ENCODE peak calls at places on chromosomes 16 and 17, in eight cellular contexts. One of them, this sample, is unnamed. For H3K9me3, the result is how much of the 10 kb centered on the place peaks cover.

GRCh38 chr17:19502517-19502916 is 31.1 kb upstream of the SLC47A1 start:
- DNase-seq in CD8-positive, alpha-beta memory T cell: peak
- DNase-seq in neural progenitor cell: no peak
- DNase-seq in colonic mucosa: no peak
- DNase-seq in CD4-positive, alpha-beta memory T cell: peak
- DNase-seq in CD4-positive, alpha-beta T cell: no peak
- DNase-seq in DND-41: no peak
- DNase-seq in tibial artery: no peak
- DNase-seq in this sample: no peak

GRCh38 chr16:81730090-81731051 is 48.7 kb upstream of the PLCG2 start:
- DNase-seq in colonic mucosa: peak
- DNase-seq in tibial artery: peak
- DNase-seq in CD8-positive, alpha-beta memory T cell: peak
- DNase-seq in CD4-positive, alpha-beta T cell: peak
- DNase-seq in neural progenitor cell: peak
- DNase-seq in CD4-positive, alpha-beta memory T cell: peak
- DNase-seq in DND-41: peak
- DNase-seq in this sample: peak

GRCh38 chr16:22402191-22402590 is 27.8 kb upstream of the CDR2 start:
- DNase-seq in CD4-positive, alpha-beta memory T cell: no peak
- DNase-seq in tibial artery: no peak
- DNase-seq in DND-41: no peak
- DNase-seq in CD4-positive, alpha-beta T cell: no peak
- DNase-seq in CD8-positive, alpha-beta memory T cell: no peak
- DNase-seq in colonic mucosa: no peak
- DNase-seq in neural progenitor cell: no peak
- DNase-seq in this sample: no peak

GRCh38 chr17:51371732-51372151 is 111.4 kb downstream of the UTP18 start:
- DNase-seq in CD8-positive, alpha-beta memory T cell: peak
- DNase-seq in CD4-positive, alpha-beta T cell: peak
- DNase-seq in DND-41: peak
- DNase-seq in CD4-positive, alpha-beta memory T cell: peak
- DNase-seq in colonic mucosa: peak
- DNase-seq in tibial artery: peak
- DNase-seq in neural progenitor cell: peak
- DNase-seq in this sample: no peak

GRCh38 chr17:67245694-67246397 is 850 bp upstream of the HELZ start:
- DNase-seq in CD8-positive, alpha-beta memory T cell: peak
- DNase-seq in CD4-positive, alpha-beta T cell: peak
- DNase-seq in DND-41: peak
- DNase-seq in colonic mucosa: peak
- DNase-seq in neural progenitor cell: peak
- DNase-seq in tibial artery: no peak
- DNase-seq in CD4-positive, alpha-beta memory T cell: peak
- DNase-seq in this sample: peak

GRCh38 chr17:82592289-82592683 is 56.0 kb downstream of the WDR45B start:
- DNase-seq in tibial artery: no peak
- DNase-seq in CD4-positive, alpha-beta T cell: no peak
- DNase-seq in neural progenitor cell: no peak
- DNase-seq in DND-41: no peak
- DNase-seq in colonic mucosa: peak
- DNase-seq in CD4-positive, alpha-beta memory T cell: no peak
- DNase-seq in CD8-positive, alpha-beta memory T cell: no peak
- DNase-seq in this sample: no peak

GRCh38 chr16:6891486-6891885 is 441.2 kb upstream of the RBFOX1 start:
- DNase-seq in tibial artery: no peak
- DNase-seq in CD8-positive, alpha-beta memory T cell: no peak
- DNase-seq in CD4-positive, alpha-beta T cell: no peak
- DNase-seq in DND-41: no peak
- DNase-seq in CD4-positive, alpha-beta memory T cell: no peak
- DNase-seq in neural progenitor cell: peak
- DNase-seq in colonic mucosa: no peak
- DNase-seq in this sample: no peak

GRCh38 chr17:63039899-63040602 is 74.0 kb downstream of the TANC2 start:
- DNase-seq in colonic mucosa: no peak
- DNase-seq in CD4-positive, alpha-beta T cell: no peak
- DNase-seq in DND-41: no peak
- DNase-seq in tibial artery: no peak
- DNase-seq in CD4-positive, alpha-beta memory T cell: no peak
- DNase-seq in CD8-positive, alpha-beta memory T cell: no peak
- DNase-seq in neural progenitor cell: no peak
- DNase-seq in this sample: no peak

GRCh38 chr16:23509763-23510153 is 536 bp downstream of the GGA2 start:
- DNase-seq in CD4-positive, alpha-beta T cell: peak
- DNase-seq in colonic mucosa: peak
- DNase-seq in CD4-positive, alpha-beta memory T cell: peak
- DNase-seq in tibial artery: no peak
- DNase-seq in CD8-positive, alpha-beta memory T cell: peak
- DNase-seq in neural progenitor cell: peak
- DNase-seq in DND-41: no peak
- DNase-seq in this sample: no peak

GRCh38 chr17:28491286-28491685 is 14.9 kb upstream of the FOXN1 start:
- DNase-seq in colonic mucosa: no peak
- DNase-seq in tibial artery: no peak
- DNase-seq in CD8-positive, alpha-beta memory T cell: no peak
- DNase-seq in DND-41: no peak
- DNase-seq in neural progenitor cell: no peak
- DNase-seq in CD4-positive, alpha-beta memory T cell: no peak
- DNase-seq in CD4-positive, alpha-beta T cell: no peak
- DNase-seq in this sample: no peak

GRCh38 chr16:88681084-88681680 is 5.1 kb downstream of the SNAI3 start:
- DNase-seq in CD4-positive, alpha-beta memory T cell: peak
- DNase-seq in colonic mucosa: peak
- DNase-seq in tibial artery: no peak
- DNase-seq in CD4-positive, alpha-beta T cell: no peak
- DNase-seq in neural progenitor cell: peak
- DNase-seq in CD8-positive, alpha-beta memory T cell: peak
- DNase-seq in DND-41: no peak
- DNase-seq in this sample: no peak

GRCh38 chr16:56667581-56668571 is at the start of gene MT1G:
- DNase-seq in CD4-positive, alpha-beta T cell: no peak
- DNase-seq in tibial artery: no peak
- DNase-seq in colonic mucosa: peak
- DNase-seq in DND-41: peak
- DNase-seq in CD4-positive, alpha-beta memory T cell: no peak
- DNase-seq in CD8-positive, alpha-beta memory T cell: no peak
- DNase-seq in neural progenitor cell: no peak
- DNase-seq in this sample: no peak

GRCh38 chr16:59683709-59684108 is 949.6 kb upstream of the GOT2 start:
- DNase-seq in CD8-positive, alpha-beta memory T cell: no peak
- DNase-seq in colonic mucosa: no peak
- DNase-seq in tibial artery: no peak
- DNase-seq in neural progenitor cell: no peak
- DNase-seq in DND-41: no peak
- DNase-seq in CD4-positive, alpha-beta memory T cell: no peak
- DNase-seq in CD4-positive, alpha-beta T cell: no peak
- DNase-seq in this sample: no peak
- H3K9me3 ChIP-seq in CD8-positive, alpha-beta memory T cell: under half
- H3K9me3 ChIP-seq in colonic mucosa: under half
- H3K9me3 ChIP-seq in tibial artery: under half
- H3K9me3 ChIP-seq in neural progenitor cell: under half
- H3K9me3 ChIP-seq in DND-41: under half
- H3K9me3 ChIP-seq in CD4-positive, alpha-beta memory T cell: under half
- H3K9me3 ChIP-seq in CD4-positive, alpha-beta T cell: under half
- H3K9me3 ChIP-seq in this sample: under half

DNA sequence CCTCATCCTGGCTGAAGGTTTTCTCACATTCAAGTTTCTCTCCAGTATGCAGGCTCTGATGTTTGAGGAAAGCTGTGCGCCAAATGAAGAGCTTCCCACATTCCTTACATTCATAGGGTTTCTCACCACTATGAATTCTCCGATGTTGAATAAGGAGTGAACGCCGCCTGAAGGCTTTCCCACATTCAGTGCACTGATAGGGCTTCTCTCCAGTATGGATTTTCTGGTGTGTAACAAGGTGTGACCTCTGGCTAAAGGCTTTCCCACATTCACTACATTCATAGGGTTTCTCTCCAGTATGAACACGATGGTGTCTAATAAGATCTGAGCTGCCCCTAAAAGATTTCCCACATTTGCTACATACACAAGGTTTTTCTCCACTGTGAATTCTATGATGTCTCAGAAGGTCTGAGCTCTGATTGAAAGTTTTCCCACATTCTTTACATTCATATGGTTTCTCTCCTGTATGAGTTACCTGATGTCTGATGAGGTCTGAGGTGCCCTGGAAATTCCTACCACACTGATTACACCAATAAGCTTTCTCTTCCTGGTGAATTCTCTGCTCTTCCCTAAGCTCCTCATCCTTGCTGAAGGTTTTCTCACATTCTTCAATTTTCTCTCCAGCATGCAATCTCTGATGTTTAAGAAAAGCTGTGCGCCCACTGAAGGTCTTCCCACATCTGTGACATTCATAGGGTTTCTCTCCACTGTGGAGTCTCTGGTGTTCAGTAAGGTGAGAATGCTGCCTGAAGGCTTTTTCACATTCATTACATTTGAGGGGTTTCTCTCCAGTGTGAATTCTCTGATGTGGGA is 8.9 kb downstream of the ZNF594 start:
- DNase-seq in CD4-positive, alpha-beta memory T cell: no peak
- DNase-seq in DND-41: no peak
- DNase-seq in neural progenitor cell: no peak
- DNase-seq in colonic mucosa: no peak
- DNase-seq in tibial artery: no peak
- DNase-seq in CD8-positive, alpha-beta memory T cell: no peak
- DNase-seq in CD4-positive, alpha-beta T cell: no peak
- DNase-seq in this sample: no peak
- H3K9me3 ChIP-seq in CD4-positive, alpha-beta memory T cell: under half
- H3K9me3 ChIP-seq in DND-41: half or more
- H3K9me3 ChIP-seq in neural progenitor cell: half or more
- H3K9me3 ChIP-seq in colonic mucosa: under half
- H3K9me3 ChIP-seq in tibial artery: under half
- H3K9me3 ChIP-seq in CD8-positive, alpha-beta memory T cell: half or more
- H3K9me3 ChIP-seq in CD4-positive, alpha-beta T cell: half or more
- H3K9me3 ChIP-seq in this sample: under half

DNA sequence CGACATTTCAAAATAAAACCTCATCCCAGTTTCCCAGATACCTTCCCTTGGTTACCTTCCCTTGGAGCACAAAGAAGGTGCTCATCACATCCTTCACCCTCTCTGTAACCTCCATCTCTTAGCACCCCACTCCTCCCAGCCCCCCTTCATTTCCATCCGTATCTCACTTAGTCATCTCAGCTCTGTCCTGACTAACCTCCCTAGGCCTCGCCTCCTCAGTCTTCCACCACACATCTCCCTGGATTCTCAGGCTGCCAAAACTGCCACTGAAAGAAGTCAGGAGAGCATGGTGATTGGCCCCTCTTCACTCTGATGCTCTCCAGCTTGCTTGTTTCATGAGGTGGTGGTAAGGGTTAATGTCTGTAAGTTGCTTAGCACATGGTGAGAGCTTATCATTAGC is 2.3 kb downstream of the ZFP3 start:
- DNase-seq in CD4-positive, alpha-beta T cell: no peak
- DNase-seq in DND-41: no peak
- DNase-seq in colonic mucosa: no peak
- DNase-seq in CD4-positive, alpha-beta memory T cell: no peak
- DNase-seq in neural progenitor cell: no peak
- DNase-seq in tibial artery: no peak
- DNase-seq in CD8-positive, alpha-beta memory T cell: no peak
- DNase-seq in this sample: no peak
- H3K9me3 ChIP-seq in CD4-positive, alpha-beta T cell: under half
- H3K9me3 ChIP-seq in DND-41: under half
- H3K9me3 ChIP-seq in colonic mucosa: under half
- H3K9me3 ChIP-seq in CD4-positive, alpha-beta memory T cell: under half
- H3K9me3 ChIP-seq in neural progenitor cell: under half
- H3K9me3 ChIP-seq in tibial artery: under half
- H3K9me3 ChIP-seq in CD8-positive, alpha-beta memory T cell: under half
- H3K9me3 ChIP-seq in this sample: under half

DNA sequence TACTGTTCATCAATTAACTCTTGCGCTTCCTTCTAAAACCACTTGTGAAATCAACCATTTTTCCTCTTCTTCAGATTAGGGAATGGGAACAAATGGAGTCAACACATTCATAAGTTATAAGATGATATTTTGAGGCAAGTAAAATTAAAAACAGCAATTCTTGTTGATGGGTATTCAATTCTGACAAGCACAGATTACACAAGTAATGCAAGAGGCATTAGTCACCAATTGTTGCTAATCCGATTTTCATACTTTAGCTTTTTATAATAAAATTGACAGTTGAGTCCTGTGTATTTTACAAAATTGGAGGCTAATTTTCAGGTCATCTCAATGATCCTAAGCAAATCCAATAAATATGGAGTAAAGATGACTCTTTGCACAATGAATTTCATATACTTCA is 918.4 kb upstream of the SOX9 start:
- DNase-seq in CD4-positive, alpha-beta memory T cell: no peak
- DNase-seq in colonic mucosa: no peak
- DNase-seq in neural progenitor cell: no peak
- DNase-seq in DND-41: no peak
- DNase-seq in tibial artery: no peak
- DNase-seq in CD4-positive, alpha-beta T cell: no peak
- DNase-seq in CD8-positive, alpha-beta memory T cell: no peak
- DNase-seq in this sample: no peak
- H3K9me3 ChIP-seq in CD4-positive, alpha-beta memory T cell: under half
- H3K9me3 ChIP-seq in colonic mucosa: under half
- H3K9me3 ChIP-seq in neural progenitor cell: under half
- H3K9me3 ChIP-seq in DND-41: under half
- H3K9me3 ChIP-seq in tibial artery: under half
- H3K9me3 ChIP-seq in CD4-positive, alpha-beta T cell: under half
- H3K9me3 ChIP-seq in CD8-positive, alpha-beta memory T cell: under half
- H3K9me3 ChIP-seq in this sample: under half

DNA sequence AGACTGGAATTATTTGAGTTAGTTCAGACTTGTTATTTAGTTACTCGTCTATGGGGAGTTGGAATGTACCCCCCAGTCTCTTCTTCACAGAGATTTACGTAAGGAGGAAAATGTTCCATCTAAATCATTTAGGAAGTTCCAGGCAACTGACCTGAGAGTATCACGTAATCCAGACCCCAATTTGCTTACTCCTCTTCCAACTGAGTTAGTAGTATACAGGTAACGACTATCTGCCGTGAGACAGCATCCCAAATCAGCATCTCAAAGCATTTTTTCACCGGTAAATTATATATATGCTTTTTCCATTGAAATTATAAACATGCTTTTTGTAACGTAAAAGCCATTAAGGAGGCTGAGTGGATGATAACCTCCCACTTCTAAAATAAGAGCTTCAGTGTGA is 214.3 kb upstream of the WSB1 start:
- DNase-seq in neural progenitor cell: no peak
- DNase-seq in CD8-positive, alpha-beta memory T cell: no peak
- DNase-seq in CD4-positive, alpha-beta memory T cell: no peak
- DNase-seq in DND-41: no peak
- DNase-seq in colonic mucosa: no peak
- DNase-seq in CD4-positive, alpha-beta T cell: no peak
- DNase-seq in tibial artery: no peak
- DNase-seq in this sample: no peak
- H3K9me3 ChIP-seq in neural progenitor cell: under half
- H3K9me3 ChIP-seq in CD8-positive, alpha-beta memory T cell: under half
- H3K9me3 ChIP-seq in CD4-positive, alpha-beta memory T cell: under half
- H3K9me3 ChIP-seq in DND-41: under half
- H3K9me3 ChIP-seq in colonic mucosa: under half
- H3K9me3 ChIP-seq in CD4-positive, alpha-beta T cell: under half
- H3K9me3 ChIP-seq in tibial artery: under half
- H3K9me3 ChIP-seq in this sample: under half